ENCODE peak calls at places on chromosomes 6 and 20, in ten cellular contexts. One of them, this sample, is unnamed.

GRCh38 chr20:58702161-58702510 is 9.5 kb downstream of the NPEPL1 start:
- DNase-seq in activated CD8-positive, alpha-beta memory T cell treated with anti-CD3 and anti-CD28 coated beads for 48 hours: no peak
- DNase-seq in MV-4-11: no peak
- DNase-seq in aorta: peak; percentile 55
- DNase-seq in omental fat pad: no peak
- DNase-seq in stimulated activated CD4-positive, alpha-beta T cell treated with anti-CD3 and anti-CD28 coated beads, Interleukin-1b, Interleukin-23, amount 100 ng/mL, for 48 hours: no peak
- DNase-seq in stromal cell of bone marrow: no peak
- DNase-seq in RPMI8226: no peak
- DNase-seq in left cardiac atrium: no peak
- DNase-seq in activated T-cell treated with anti-CD3 and anti-CD28 coated beads, Interleukin-2, amount 50 U/mL, for 72 hours: no peak
- DNase-seq in this sample: no peak

GRCh38 chr6:1325471-1326309 is 13.8 kb downstream of the FOXQ1 start:
- DNase-seq in left cardiac atrium: no peak
- DNase-seq in activated CD8-positive, alpha-beta memory T cell treated with anti-CD3 and anti-CD28 coated beads for 48 hours: no peak
- DNase-seq in aorta: no peak
- DNase-seq in MV-4-11: no peak
- DNase-seq in activated T-cell treated with anti-CD3 and anti-CD28 coated beads, Interleukin-2, amount 50 U/mL, for 72 hours: no peak
- DNase-seq in RPMI8226: no peak
- DNase-seq in stromal cell of bone marrow: peak; percentile 64
- DNase-seq in stimulated activated CD4-positive, alpha-beta T cell treated with anti-CD3 and anti-CD28 coated beads, Interleukin-1b, Interleukin-23, amount 100 ng/mL, for 48 hours: peak; percentile 21
- DNase-seq in omental fat pad: no peak
- DNase-seq in this sample: no peak

GRCh38 chr6:123380257-123380656 is 256.5 kb downstream of the TRDN start:
- DNase-seq in RPMI8226: no peak
- DNase-seq in activated CD8-positive, alpha-beta memory T cell treated with anti-CD3 and anti-CD28 coated beads for 48 hours: no peak
- DNase-seq in stimulated activated CD4-positive, alpha-beta T cell treated with anti-CD3 and anti-CD28 coated beads, Interleukin-1b, Interleukin-23, amount 100 ng/mL, for 48 hours: no peak
- DNase-seq in stromal cell of bone marrow: peak; percentile 8
- DNase-seq in omental fat pad: no peak
- DNase-seq in MV-4-11: no peak
- DNase-seq in activated T-cell treated with anti-CD3 and anti-CD28 coated beads, Interleukin-2, amount 50 U/mL, for 72 hours: no peak
- DNase-seq in left cardiac atrium: no peak
- DNase-seq in aorta: no peak
- DNase-seq in this sample: peak; percentile 62

GRCh38 chr20:8129211-8129986 is 2.7 kb upstream of the PLCB1 start:
- DNase-seq in stromal cell of bone marrow: no peak
- DNase-seq in aorta: no peak
- DNase-seq in omental fat pad: no peak
- DNase-seq in left cardiac atrium: peak; percentile 32
- DNase-seq in stimulated activated CD4-positive, alpha-beta T cell treated with anti-CD3 and anti-CD28 coated beads, Interleukin-1b, Interleukin-23, amount 100 ng/mL, for 48 hours: no peak
- DNase-seq in activated CD8-positive, alpha-beta memory T cell treated with anti-CD3 and anti-CD28 coated beads for 48 hours: no peak
- DNase-seq in RPMI8226: no peak
- DNase-seq in activated T-cell treated with anti-CD3 and anti-CD28 coated beads, Interleukin-2, amount 50 U/mL, for 72 hours: no peak
- DNase-seq in MV-4-11: no peak
- DNase-seq in this sample: no peak

GRCh38 chr6:27383481-27383880 is 5.1 kb upstream of the ZNF391 start:
- DNase-seq in activated T-cell treated with anti-CD3 and anti-CD28 coated beads, Interleukin-2, amount 50 U/mL, for 72 hours: no peak
- DNase-seq in activated CD8-positive, alpha-beta memory T cell treated with anti-CD3 and anti-CD28 coated beads for 48 hours: no peak
- DNase-seq in left cardiac atrium: no peak
- DNase-seq in RPMI8226: no peak
- DNase-seq in stromal cell of bone marrow: no peak
- DNase-seq in MV-4-11: no peak
- DNase-seq in omental fat pad: no peak
- DNase-seq in aorta: no peak
- DNase-seq in stimulated activated CD4-positive, alpha-beta T cell treated with anti-CD3 and anti-CD28 coated beads, Interleukin-1b, Interleukin-23, amount 100 ng/mL, for 48 hours: no peak
- DNase-seq in this sample: no peak

GRCh38 chr6:38058022-38058421 is 238.5 kb downstream of the ZFAND3 start:
- DNase-seq in stromal cell of bone marrow: peak; percentile 25
- DNase-seq in RPMI8226: no peak
- DNase-seq in stimulated activated CD4-positive, alpha-beta T cell treated with anti-CD3 and anti-CD28 coated beads, Interleukin-1b, Interleukin-23, amount 100 ng/mL, for 48 hours: peak; percentile 79
- DNase-seq in omental fat pad: no peak
- DNase-seq in activated CD8-positive, alpha-beta memory T cell treated with anti-CD3 and anti-CD28 coated beads for 48 hours: no peak
- DNase-seq in MV-4-11: no peak
- DNase-seq in aorta: no peak
- DNase-seq in activated T-cell treated with anti-CD3 and anti-CD28 coated beads, Interleukin-2, amount 50 U/mL, for 72 hours: peak; percentile 81
- DNase-seq in left cardiac atrium: no peak
- DNase-seq in this sample: peak; percentile 12

GRCh38 chr20:4192378-4193048 is 177.2 kb upstream of the RNF24 start:
- DNase-seq in stromal cell of bone marrow: peak; percentile 21
- DNase-seq in activated CD8-positive, alpha-beta memory T cell treated with anti-CD3 and anti-CD28 coated beads for 48 hours: no peak
- DNase-seq in RPMI8226: no peak
- DNase-seq in stimulated activated CD4-positive, alpha-beta T cell treated with anti-CD3 and anti-CD28 coated beads, Interleukin-1b, Interleukin-23, amount 100 ng/mL, for 48 hours: no peak
- DNase-seq in activated T-cell treated with anti-CD3 and anti-CD28 coated beads, Interleukin-2, amount 50 U/mL, for 72 hours: no peak
- DNase-seq in aorta: no peak
- DNase-seq in left cardiac atrium: no peak
- DNase-seq in MV-4-11: peak; percentile 68
- DNase-seq in omental fat pad: no peak
- DNase-seq in this sample: no peak

GRCh38 chr20:22584922-22585785 is 782 bp upstream of the FOXA2 start:
- DNase-seq in activated CD8-positive, alpha-beta memory T cell treated with anti-CD3 and anti-CD28 coated beads for 48 hours: no peak
- DNase-seq in omental fat pad: no peak
- DNase-seq in MV-4-11: no peak
- DNase-seq in stromal cell of bone marrow: no peak
- DNase-seq in stimulated activated CD4-positive, alpha-beta T cell treated with anti-CD3 and anti-CD28 coated beads, Interleukin-1b, Interleukin-23, amount 100 ng/mL, for 48 hours: no peak
- DNase-seq in aorta: no peak
- DNase-seq in activated T-cell treated with anti-CD3 and anti-CD28 coated beads, Interleukin-2, amount 50 U/mL, for 72 hours: no peak
- DNase-seq in left cardiac atrium: no peak
- DNase-seq in RPMI8226: peak; percentile 42
- DNase-seq in this sample: no peak

GRCh38 chr20:4507288-4507719 is 214.4 kb upstream of the PRND start:
- DNase-seq in aorta: no peak
- DNase-seq in left cardiac atrium: no peak
- DNase-seq in activated T-cell treated with anti-CD3 and anti-CD28 coated beads, Interleukin-2, amount 50 U/mL, for 72 hours: no peak
- DNase-seq in MV-4-11: no peak
- DNase-seq in stromal cell of bone marrow: peak; percentile 45
- DNase-seq in stimulated activated CD4-positive, alpha-beta T cell treated with anti-CD3 and anti-CD28 coated beads, Interleukin-1b, Interleukin-23, amount 100 ng/mL, for 48 hours: no peak
- DNase-seq in activated CD8-positive, alpha-beta memory T cell treated with anti-CD3 and anti-CD28 coated beads for 48 hours: no peak
- DNase-seq in omental fat pad: no peak
- DNase-seq in RPMI8226: no peak
- DNase-seq in this sample: no peak

GRCh38 chr6:125076482-125076742 is 77.2 kb upstream of the TPD52L1 start:
- DNase-seq in aorta: no peak
- DNase-seq in left cardiac atrium: no peak
- DNase-seq in activated CD8-positive, alpha-beta memory T cell treated with anti-CD3 and anti-CD28 coated beads for 48 hours: no peak
- DNase-seq in omental fat pad: no peak
- DNase-seq in activated T-cell treated with anti-CD3 and anti-CD28 coated beads, Interleukin-2, amount 50 U/mL, for 72 hours: no peak
- DNase-seq in RPMI8226: no peak
- DNase-seq in MV-4-11: no peak
- DNase-seq in stimulated activated CD4-positive, alpha-beta T cell treated with anti-CD3 and anti-CD28 coated beads, Interleukin-1b, Interleukin-23, amount 100 ng/mL, for 48 hours: no peak
- DNase-seq in stromal cell of bone marrow: no peak
- DNase-seq in this sample: no peak

GRCh38 chr6:118902731-118903130 is 8.8 kb downstream of the ASF1A start:
- DNase-seq in aorta: no peak
- DNase-seq in stromal cell of bone marrow: peak; percentile 14
- DNase-seq in RPMI8226: no peak
- DNase-seq in MV-4-11: no peak
- DNase-seq in stimulated activated CD4-positive, alpha-beta T cell treated with anti-CD3 and anti-CD28 coated beads, Interleukin-1b, Interleukin-23, amount 100 ng/mL, for 48 hours: no peak
- DNase-seq in left cardiac atrium: no peak
- DNase-seq in omental fat pad: no peak
- DNase-seq in activated CD8-positive, alpha-beta memory T cell treated with anti-CD3 and anti-CD28 coated beads for 48 hours: no peak
- DNase-seq in activated T-cell treated with anti-CD3 and anti-CD28 coated beads, Interleukin-2, amount 50 U/mL, for 72 hours: no peak
- DNase-seq in this sample: no peak

GRCh38 chr20:54148947-54149764 is 24.6 kb downstream of the CYP24A1 start:
- DNase-seq in left cardiac atrium: no peak
- DNase-seq in activated T-cell treated with anti-CD3 and anti-CD28 coated beads, Interleukin-2, amount 50 U/mL, for 72 hours: no peak
- DNase-seq in stromal cell of bone marrow: no peak
- DNase-seq in MV-4-11: no peak
- DNase-seq in aorta: no peak
- DNase-seq in stimulated activated CD4-positive, alpha-beta T cell treated with anti-CD3 and anti-CD28 coated beads, Interleukin-1b, Interleukin-23, amount 100 ng/mL, for 48 hours: no peak
- DNase-seq in activated CD8-positive, alpha-beta memory T cell treated with anti-CD3 and anti-CD28 coated beads for 48 hours: no peak
- DNase-seq in RPMI8226: no peak
- DNase-seq in omental fat pad: no peak
- DNase-seq in this sample: peak; percentile 96

GRCh38 chr20:10218536-10219451 is at the start of gene SNAP25:
- DNase-seq in stimulated activated CD4-positive, alpha-beta T cell treated with anti-CD3 and anti-CD28 coated beads, Interleukin-1b, Interleukin-23, amount 100 ng/mL, for 48 hours: peak; percentile 56
- DNase-seq in RPMI8226: peak; percentile 25
- DNase-seq in stromal cell of bone marrow: peak; percentile 22
- DNase-seq in MV-4-11: peak; percentile 59
- DNase-seq in omental fat pad: peak; percentile 25
- DNase-seq in activated CD8-positive, alpha-beta memory T cell treated with anti-CD3 and anti-CD28 coated beads for 48 hours: no peak
- DNase-seq in aorta: peak; percentile 86
- DNase-seq in left cardiac atrium: peak; percentile 53
- DNase-seq in activated T-cell treated with anti-CD3 and anti-CD28 coated beads, Interleukin-2, amount 50 U/mL, for 72 hours: peak; percentile 69
- DNase-seq in this sample: peak; percentile 90

GRCh38 chr6:12735786-12736185 is 19.2 kb downstream of the PHACTR1 start:
- DNase-seq in aorta: no peak
- DNase-seq in omental fat pad: no peak
- DNase-seq in activated CD8-positive, alpha-beta memory T cell treated with anti-CD3 and anti-CD28 coated beads for 48 hours: no peak
- DNase-seq in left cardiac atrium: no peak
- DNase-seq in stromal cell of bone marrow: no peak
- DNase-seq in MV-4-11: no peak
- DNase-seq in activated T-cell treated with anti-CD3 and anti-CD28 coated beads, Interleukin-2, amount 50 U/mL, for 72 hours: no peak
- DNase-seq in stimulated activated CD4-positive, alpha-beta T cell treated with anti-CD3 and anti-CD28 coated beads, Interleukin-1b, Interleukin-23, amount 100 ng/mL, for 48 hours: no peak
- DNase-seq in RPMI8226: no peak
- DNase-seq in this sample: no peak

GRCh38 chr6:170088349-170088951 is 202.4 kb downstream of the DLL1 start:
- DNase-seq in left cardiac atrium: peak; percentile 21
- DNase-seq in omental fat pad: peak; percentile 18
- DNase-seq in stromal cell of bone marrow: no peak
- DNase-seq in aorta: peak; percentile 71
- DNase-seq in RPMI8226: no peak
- DNase-seq in activated T-cell treated with anti-CD3 and anti-CD28 coated beads, Interleukin-2, amount 50 U/mL, for 72 hours: no peak
- DNase-seq in MV-4-11: peak; percentile 39
- DNase-seq in activated CD8-positive, alpha-beta memory T cell treated with anti-CD3 and anti-CD28 coated beads for 48 hours: no peak
- DNase-seq in stimulated activated CD4-positive, alpha-beta T cell treated with anti-CD3 and anti-CD28 coated beads, Interleukin-1b, Interleukin-23, amount 100 ng/mL, for 48 hours: no peak
- DNase-seq in this sample: no peak

GRCh38 chr6:139290787-139291294 is 957 bp downstream of the TXLNB start:
- DNase-seq in aorta: no peak
- DNase-seq in left cardiac atrium: no peak
- DNase-seq in activated CD8-positive, alpha-beta memory T cell treated with anti-CD3 and anti-CD28 coated beads for 48 hours: no peak
- DNase-seq in stromal cell of bone marrow: no peak
- DNase-seq in RPMI8226: peak; percentile 78
- DNase-seq in activated T-cell treated with anti-CD3 and anti-CD28 coated beads, Interleukin-2, amount 50 U/mL, for 72 hours: peak; percentile 15
- DNase-seq in MV-4-11: peak; percentile 88
- DNase-seq in omental fat pad: no peak
- DNase-seq in stimulated activated CD4-positive, alpha-beta T cell treated with anti-CD3 and anti-CD28 coated beads, Interleukin-1b, Interleukin-23, amount 100 ng/mL, for 48 hours: no peak
- DNase-seq in this sample: no peak

GRCh38 chr6:42742116-42742894 is 3.6 kb downstream of the TBCC start:
- DNase-seq in activated CD8-positive, alpha-beta memory T cell treated with anti-CD3 and anti-CD28 coated beads for 48 hours: no peak
- DNase-seq in MV-4-11: peak; percentile 74
- DNase-seq in stromal cell of bone marrow: no peak
- DNase-seq in stimulated activated CD4-positive, alpha-beta T cell treated with anti-CD3 and anti-CD28 coated beads, Interleukin-1b, Interleukin-23, amount 100 ng/mL, for 48 hours: no peak
- DNase-seq in omental fat pad: no peak
- DNase-seq in activated T-cell treated with anti-CD3 and anti-CD28 coated beads, Interleukin-2, amount 50 U/mL, for 72 hours: no peak
- DNase-seq in RPMI8226: no peak
- DNase-seq in aorta: peak; percentile 22
- DNase-seq in left cardiac atrium: no peak
- DNase-seq in this sample: peak; percentile 86

GRCh38 chr6:27177454-27178000 is 70.0 kb upstream of the PRSS16 start:
- DNase-seq in activated T-cell treated with anti-CD3 and anti-CD28 coated beads, Interleukin-2, amount 50 U/mL, for 72 hours: peak; percentile 84
- DNase-seq in omental fat pad: peak; percentile 35
- DNase-seq in RPMI8226: peak; percentile 94
- DNase-seq in left cardiac atrium: peak; percentile 79
- DNase-seq in MV-4-11: peak; percentile 89
- DNase-seq in activated CD8-positive, alpha-beta memory T cell treated with anti-CD3 and anti-CD28 coated beads for 48 hours: no peak
- DNase-seq in aorta: peak; percentile 92
- DNase-seq in stromal cell of bone marrow: peak; percentile 81
- DNase-seq in stimulated activated CD4-positive, alpha-beta T cell treated with anti-CD3 and anti-CD28 coated beads, Interleukin-1b, Interleukin-23, amount 100 ng/mL, for 48 hours: peak; percentile 82
- DNase-seq in this sample: peak; percentile 65

GRCh38 chr20:57003012-57003411 is 263.4 kb downstream of the BMP7 start:
- DNase-seq in left cardiac atrium: no peak
- DNase-seq in activated CD8-positive, alpha-beta memory T cell treated with anti-CD3 and anti-CD28 coated beads for 48 hours: no peak
- DNase-seq in omental fat pad: no peak
- DNase-seq in stromal cell of bone marrow: no peak
- DNase-seq in stimulated activated CD4-positive, alpha-beta T cell treated with anti-CD3 and anti-CD28 coated beads, Interleukin-1b, Interleukin-23, amount 100 ng/mL, for 48 hours: no peak
- DNase-seq in MV-4-11: no peak
- DNase-seq in aorta: no peak
- DNase-seq in RPMI8226: peak; percentile 92
- DNase-seq in activated T-cell treated with anti-CD3 and anti-CD28 coated beads, Interleukin-2, amount 50 U/mL, for 72 hours: no peak
- DNase-seq in this sample: no peak

GRCh38 chr20:44646023-44646640 is 5.4 kb downstream of the ADA start:
- DNase-seq in MV-4-11: peak; percentile 99
- DNase-seq in activated T-cell treated with anti-CD3 and anti-CD28 coated beads, Interleukin-2, amount 50 U/mL, for 72 hours: no peak
- DNase-seq in RPMI8226: peak; percentile 92
- DNase-seq in stromal cell of bone marrow: no peak
- DNase-seq in omental fat pad: no peak
- DNase-seq in activated CD8-positive, alpha-beta memory T cell treated with anti-CD3 and anti-CD28 coated beads for 48 hours: no peak
- DNase-seq in left cardiac atrium: no peak
- DNase-seq in aorta: no peak
- DNase-seq in stimulated activated CD4-positive, alpha-beta T cell treated with anti-CD3 and anti-CD28 coated beads, Interleukin-1b, Interleukin-23, amount 100 ng/mL, for 48 hours: no peak
- DNase-seq in this sample: peak; percentile 16

This sample was measured in DMS153.